ENCODE peak calls at places on chromosomes 2 and 18, in six cellular contexts. X is NB4, P is K562, B is A549, K is HepG2, C is endothelial cell of umbilical vein. W is an unnamed sample.
A peak's percentile ranks its signal among the peaks of the same experiment; 100 is the strongest.

GRCh38 chr2:45278345-45279078 is 269.3 kb upstream of the SIX2 start:
- DNase-seq in X (no peak), P (no peak), B (no peak), K (no peak), C (peak; percentile 56), W (no peak)

GRCh38 chr18:53070706-53071105 is 730.7 kb downstream of the DCC start:
- DNase-seq in X (no peak), P (no peak), B (no peak), K (no peak), C (no peak), W (no peak)

GRCh38 chr18:10424576-10425314 is 29.7 kb upstream of the APCDD1 start:
- DNase-seq in X (no peak), P (no peak), B (no peak), K (no peak), C (no peak), W (no peak)

GRCh38 chr2:62197609-62198236 is 1.8 kb downstream of the B3GNT2 start:
- DNase-seq in X (peak; percentile 60), P (peak; percentile 54), B (no peak), K (no peak), C (peak; percentile 22), W (no peak)

GRCh38 chr2:157174321-157174720 is 83.2 kb upstream of the GALNT5 start:
- DNase-seq in X (no peak), P (no peak), B (no peak), K (no peak), C (peak; percentile 12), W (no peak)

GRCh38 chr2:75241696-75242095 is 42.4 kb upstream of the TACR1 start:
- DNase-seq in X (peak; percentile 51), P (peak; percentile 27), B (peak; percentile 63), K (peak; percentile 25), C (peak; percentile 8), W (no peak)

GRCh38 chr2:231371430-231372054 is 24.0 kb upstream of the B3GNT7 start:
- DNase-seq in X (no peak), P (no peak), B (no peak), K (no peak), C (no peak), W (no peak)

GRCh38 chr2:104904889-104905288 is 51.0 kb downstream of the POU3F3 start:
- DNase-seq in X (no peak), P (no peak), B (no peak), K (no peak), C (no peak), W (no peak)

GRCh38 chr18:23977103-23977502 is 37.5 kb upstream of the TTC39C start:
- DNase-seq in X (no peak), P (no peak), B (no peak), K (no peak), C (no peak), W (no peak)

GRCh38 chr18:23977709-23978483 is 36.7 kb upstream of the TTC39C start:
- DNase-seq in X (peak; percentile 83), P (no peak), B (no peak), K (no peak), C (no peak), W (no peak)

GRCh38 chr18:23981369-23981768 is 33.2 kb upstream of the TTC39C start:
- DNase-seq in X (no peak), P (no peak), B (no peak), K (no peak), C (no peak), W (peak; percentile 59)

GRCh38 chr18:23986610-23987359 is 27.8 kb upstream of the TTC39C start:
- DNase-seq in X (no peak), P (no peak), B (no peak), K (no peak), C (no peak), W (no peak)

GRCh38 chr18:23982154-23983071 is 32.1 kb upstream of the TTC39C start:
- DNase-seq in X (no peak), P (no peak), B (peak; percentile 33), K (no peak), C (peak; percentile 32), W (no peak)
- TF ChIP-seq MYC in X (no peak), P (no peak), B (no peak), K (no peak), C (no peak), W (no peak)

DNA sequence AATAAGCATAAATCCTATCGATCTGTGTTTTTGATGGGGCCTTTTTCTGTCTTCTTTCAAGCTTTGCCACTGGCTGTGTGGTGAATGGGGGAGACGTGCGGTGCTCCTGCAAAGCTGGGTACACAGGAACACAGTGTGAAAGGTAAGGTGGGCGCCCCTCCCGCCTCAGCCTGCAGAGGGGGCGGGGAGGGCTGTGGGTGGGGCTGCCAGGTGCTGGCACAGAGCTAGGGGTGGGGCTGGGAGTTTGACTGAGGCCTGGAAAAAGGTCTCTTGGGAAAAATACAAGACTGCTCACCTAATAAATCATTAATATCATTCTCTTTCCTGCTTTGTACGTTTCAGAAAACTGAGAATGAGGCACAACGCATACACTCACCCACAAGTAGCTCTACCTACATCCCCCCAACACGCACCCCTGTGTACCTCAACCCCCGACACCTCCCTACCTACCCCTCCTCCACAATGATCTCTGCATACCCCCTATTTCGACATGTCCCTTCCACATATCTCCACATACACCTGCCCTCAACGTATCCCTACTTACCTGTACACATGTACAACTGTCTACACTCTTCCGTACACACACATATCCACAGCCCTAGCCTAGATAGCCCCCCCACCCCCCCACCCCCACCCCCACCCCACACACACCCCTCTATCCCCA is 129.7 kb upstream of the TTC39C start:
- DNase-seq in X (no peak), P (no peak), B (no peak), K (peak; percentile 12), C (no peak), W (no peak)
- TF ChIP-seq MYC in X (no peak), P (no peak), B (no peak), K (no peak), C (no peak), W (no peak)

DNA sequence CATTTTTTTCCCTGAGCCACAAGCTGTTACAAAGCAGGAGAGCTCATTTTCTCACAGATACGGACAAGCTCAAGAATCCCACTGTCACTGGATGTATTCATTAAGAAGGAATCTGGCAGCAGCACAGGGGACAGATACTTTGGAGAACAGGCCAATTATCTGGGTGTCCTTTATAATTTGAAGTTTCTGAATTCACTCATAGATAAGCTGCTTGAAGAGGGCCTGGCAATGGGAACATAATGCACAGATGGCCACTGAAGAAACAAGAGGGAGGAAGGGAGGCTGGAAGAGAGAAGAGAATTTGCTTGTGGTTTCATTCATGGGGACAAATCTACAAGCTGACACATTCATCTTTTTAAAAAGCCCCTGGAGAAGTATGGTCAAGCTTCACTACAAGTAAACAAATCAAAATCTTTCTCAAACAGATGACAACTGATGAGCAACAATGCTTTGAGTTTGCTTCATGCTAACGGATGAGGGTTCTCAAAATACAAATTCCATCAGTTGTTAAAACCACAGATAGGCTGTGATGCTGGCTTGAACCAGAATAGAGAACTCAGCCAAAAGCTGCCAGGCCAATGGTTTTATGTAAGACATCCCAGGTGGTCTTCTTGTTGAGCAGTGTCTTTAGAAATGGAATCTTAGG is 11.9 kb downstream of the BCL2 start:
- DNase-seq in X (no peak), P (no peak), B (no peak), K (no peak), C (no peak), W (no peak)
- TF ChIP-seq MYC in X (no peak), P (no peak), B (no peak), K (no peak), C (no peak), W (no peak)

DNA sequence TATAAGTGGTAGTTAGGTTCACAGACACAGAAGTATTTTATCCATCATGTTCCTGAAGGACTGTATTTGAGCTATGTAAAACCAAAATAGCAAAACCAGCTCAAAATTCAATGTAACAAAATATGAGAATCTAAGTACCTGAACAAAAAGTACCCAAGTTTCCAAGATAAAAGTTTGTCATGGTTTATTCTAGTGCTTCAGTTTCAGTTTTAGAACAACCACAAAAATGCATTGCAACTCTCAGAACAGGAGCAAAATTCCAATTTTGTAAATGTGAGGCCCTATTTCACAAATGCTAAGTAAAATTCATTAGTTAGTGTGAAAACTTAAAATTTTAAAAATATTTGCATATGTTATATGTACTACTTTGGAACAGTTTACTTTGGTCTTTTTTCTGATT is 5.0 kb upstream of the ALPK2 start:
- DNase-seq in X (no peak), P (no peak), B (no peak), K (no peak), C (no peak), W (peak; percentile 40)
- TF ChIP-seq MYC in X (no peak), P (no peak), B (no peak), K (no peak), C (no peak), W (no peak)

GRCh38 chr18:77223653-77224052 is 26.0 kb upstream of the GALR1 start:
- DNase-seq in X (peak; percentile 46), P (no peak), B (no peak), K (no peak), C (no peak), W (no peak)
- TF ChIP-seq MYC in X (no peak), P (no peak), B (no peak), K (no peak), C (no peak), W (no peak)

DNA sequence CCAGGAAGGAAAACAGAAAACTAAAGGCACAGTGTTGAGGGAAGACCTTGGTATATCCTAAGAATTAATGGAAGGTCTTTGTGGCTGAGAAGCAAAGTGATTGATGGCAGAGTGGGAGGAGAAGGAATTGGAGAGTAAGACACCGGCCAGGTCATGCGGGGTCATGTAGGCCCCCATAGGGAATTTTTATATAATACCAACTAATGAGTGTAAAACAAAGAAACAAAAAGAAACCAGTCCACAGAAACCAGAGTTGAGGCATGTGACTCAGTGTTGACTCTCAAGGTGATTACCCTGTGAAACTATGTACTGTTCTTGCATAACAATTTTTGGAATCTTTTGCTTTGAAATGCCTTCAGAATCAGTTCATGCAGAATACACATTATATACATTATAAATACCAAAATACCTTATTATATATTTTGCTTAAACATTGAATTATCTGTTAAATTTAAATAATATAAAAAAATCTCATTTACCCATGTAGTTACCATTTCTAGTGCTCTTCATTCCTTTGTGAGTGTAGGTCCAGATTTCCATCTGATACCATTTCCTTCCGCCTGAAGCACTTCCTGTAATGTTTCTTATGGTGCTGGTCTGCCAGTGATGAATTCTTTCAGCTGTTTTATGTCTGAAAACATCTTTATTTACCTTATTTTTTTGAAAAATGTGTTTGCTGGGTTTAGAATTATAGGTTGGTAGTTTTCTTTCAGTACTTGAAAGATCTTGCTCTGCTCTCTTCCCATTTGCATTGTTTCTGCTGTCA is 8.6 kb downstream of the CLIP4 start:
- DNase-seq in X (no peak), P (no peak), B (peak; percentile 81), K (peak; percentile 76), C (peak; percentile 49), W (no peak)
- TF ChIP-seq MYC in X (no peak), P (no peak), B (no peak), K (no peak), C (no peak), W (no peak)

W was measured in GM12878.